ENCODE peak calls at places on chromosomes 2 and 18, in seven cellular contexts. A is GM23248, P is right cardiac atrium, K is ovary, X is OCI-LY7, Q is A549, U is mesenchymal stem cell. R is an unnamed sample.

GRCh38 chr2:88600038-88600465 is 27.2 kb downstream of the EIF2AK3 start:
- DNase-seq in A (peak), P (no peak), K (no peak), X (peak), Q (peak), U (peak), R (no peak)

GRCh38 chr2:215737496-215737895 is 275.9 kb downstream of the MREG start:
- DNase-seq in A (no peak), P (no peak), K (no peak), X (no peak), Q (no peak), U (no peak), R (no peak)

GRCh38 chr2:239234151-239234825 is 166.5 kb downstream of the HDAC4 start:
- DNase-seq in A (no peak), P (no peak), K (no peak), X (no peak), Q (no peak), U (no peak), R (no peak)

GRCh38 chr2:219595250-219595649 is 2.4 kb upstream of the STK11IP start:
- DNase-seq in A (no peak), P (no peak), K (peak), X (no peak), Q (no peak), U (peak), R (no peak)

GRCh38 chr18:61900504-61901281 is 7.9 kb upstream of the RNF152 start:
- DNase-seq in A (no peak), P (no peak), K (no peak), X (no peak), Q (no peak), U (no peak), R (no peak)

GRCh38 chr2:241964133-241964532 is 94.6 kb downstream of the RTP5 start:
- DNase-seq in A (no peak), P (no peak), K (no peak), X (peak), Q (no peak), U (no peak), R (no peak)

GRCh38 chr2:36362291-36362690 is 6.7 kb downstream of the CRIM1 start:
- DNase-seq in A (peak), P (no peak), K (no peak), X (no peak), Q (no peak), U (peak), R (no peak)

GRCh38 chr18:76426738-76427305 is 68.2 kb downstream of the ZNF516 start:
- DNase-seq in A (peak), P (no peak), K (peak), X (no peak), Q (peak), U (peak), R (no peak)

GRCh38 chr18:44709297-44710117 is 28.8 kb downstream of the SETBP1 start:
- DNase-seq in A (no peak), P (no peak), K (no peak), X (no peak), Q (no peak), U (peak), R (no peak)

GRCh38 chr2:175926272-175926671 is 75.8 kb downstream of the LNPK start:
- DNase-seq in A (peak), P (no peak), K (no peak), X (no peak), Q (no peak), U (no peak), R (no peak)

GRCh38 chr18:39453882-39454281 is 1888.3 kb upstream of the CELF4 start:
- DNase-seq in A (peak), P (no peak), K (no peak), X (no peak), Q (no peak), U (peak), R (no peak)

GRCh38 chr18:33128581-33128980 is 311.9 kb downstream of the CCDC178 start:
- DNase-seq in A (no peak), P (no peak), K (no peak), X (no peak), Q (no peak), U (peak), R (no peak)

GRCh38 chr2:239661334-239662312 is 260.8 kb upstream of the HDAC4 start:
- DNase-seq in A (no peak), P (no peak), K (no peak), X (no peak), Q (no peak), U (no peak), R (no peak)

GRCh38 chr2:196274387-196274809 is 103.0 kb upstream of the STK17B start:
- DNase-seq in A (peak), P (no peak), K (no peak), X (peak), Q (no peak), U (peak), R (no peak)

GRCh38 chr2:29518010-29518409 is 402.8 kb downstream of the CLIP4 start:
- DNase-seq in A (peak), P (no peak), K (no peak), X (no peak), Q (no peak), U (no peak), R (no peak)

GRCh38 chr2:12507295-12507694 is 209.4 kb upstream of the TRIB2 start:
- DNase-seq in A (peak), P (no peak), K (peak), X (no peak), Q (no peak), U (peak), R (no peak)

GRCh38 chr2:121565389-121566250 is 34.9 kb downstream of the RNU4ATAC start:
- DNase-seq in A (peak), P (peak), K (no peak), X (no peak), Q (no peak), U (no peak), R (no peak)

GRCh38 chr2:94870392-94871225 is 621 bp upstream of the TEKT4 start:
- DNase-seq in A (no peak), P (no peak), K (no peak), X (peak), Q (peak), U (no peak), R (peak)

GRCh38 chr18:74370163-74370562 is 54.5 kb downstream of the C18orf63 start:
- DNase-seq in A (peak), P (no peak), K (no peak), X (no peak), Q (no peak), U (no peak), R (no peak)

GRCh38 chr2:142827170-142827569 is 50.3 kb upstream of the KYNU start:
- DNase-seq in A (no peak), P (no peak), K (no peak), X (no peak), Q (no peak), U (no peak), R (no peak)

GRCh38 chr2:74764429-74765272 is 69.3 kb upstream of the HK2 start:
- DNase-seq in A (no peak), P (no peak), K (no peak), X (no peak), Q (no peak), U (peak), R (no peak)

GRCh38 chr2:240424341-240425235 is 10.9 kb upstream of the GPC1 start:
- DNase-seq in A (no peak), P (peak), K (peak), X (no peak), Q (no peak), U (no peak), R (peak)

GRCh38 chr2:237591379-237591881 is 896 bp upstream of the RAB17 start:
- DNase-seq in A (peak), P (peak), K (no peak), X (no peak), Q (no peak), U (no peak), R (no peak)
- H3K27ac ChIP-seq in A (no peak), P (no peak), K (no peak), X (no peak), Q (no peak), U (no peak), R (no peak)

GRCh38 chr2:237424544-237424943 is 10.6 kb upstream of the COL6A3 start:
- DNase-seq in A (no peak), P (no peak), K (no peak), X (no peak), Q (no peak), U (peak), R (no peak)
- H3K27ac ChIP-seq in A (no peak), P (no peak), K (no peak), X (no peak), Q (no peak), U (no peak), R (no peak)

GRCh38 chr2:98478088-98478551 is 33.5 kb downstream of the INPP4A start:
- DNase-seq in A (no peak), P (no peak), K (no peak), X (no peak), Q (no peak), U (no peak), R (no peak)
- H3K27ac ChIP-seq in A (no peak), P (no peak), K (no peak), X (no peak), Q (no peak), U (no peak), R (no peak)

GRCh38 chr2:236575501-236575900 is 5.9 kb downstream of the ACKR3 start:
- DNase-seq in A (no peak), P (no peak), K (no peak), X (no peak), Q (no peak), U (peak), R (no peak)

GRCh38 chr2:236574424-236575145 is 5.0 kb downstream of the ACKR3 start:
- DNase-seq in A (no peak), P (no peak), K (no peak), X (no peak), Q (no peak), U (no peak), R (no peak)

GRCh38 chr2:236572482-236572881 is 2.9 kb downstream of the ACKR3 start:
- DNase-seq in A (peak), P (peak), K (peak), X (no peak), Q (no peak), U (peak), R (peak)

GRCh38 chr2:236573066-236573929 is 3.7 kb downstream of the ACKR3 start:
- DNase-seq in A (no peak), P (no peak), K (no peak), X (no peak), Q (no peak), U (no peak), R (no peak)

GRCh38 chr2:236574000-236574399 is 4.4 kb downstream of the ACKR3 start:
- DNase-seq in A (no peak), P (no peak), K (no peak), X (no peak), Q (no peak), U (no peak), R (no peak)
- H3K27ac ChIP-seq in A (no peak), P (no peak), K (no peak), X (no peak), Q (no peak), U (no peak), R (peak)